ENCODE peak calls at places on chromosomes 2 and 18, in five cellular contexts. B, X, J, A and K are unnamed samples. For H3K4me1 and H3K27me3, the result is how much of the 10 kb centered on the place peaks cover.

GRCh38 chr18:29307231-29307630 is 1130.3 kb upstream of the CDH2 start:
- DNase-seq in B (no peak), X (no peak), J (no peak), A (no peak), K (no peak)

GRCh38 chr2:227192491-227192890 is 28.1 kb downstream of the COL4A3 start:
- DNase-seq in B (no peak), X (no peak), J (no peak), A (no peak), K (no peak)

GRCh38 chr2:216292475-216292874 is 79.8 kb downstream of the MARCHF4 start:
- DNase-seq in B (no peak), X (no peak), J (no peak), A (no peak), K (no peak)

GRCh38 chr2:43303889-43304288 is 77.5 kb upstream of the ZFP36L2 start:
- DNase-seq in B (no peak), X (no peak), J (no peak), A (no peak), K (no peak)

GRCh38 chr2:74740395-74741075 is 86.5 kb downstream of the SEMA4F start:
- DNase-seq in B (peak), X (peak), J (no peak), A (peak), K (peak)

GRCh38 chr18:31612124-31612523 is 20.4 kb downstream of the TTR start:
- DNase-seq in B (no peak), X (peak), J (no peak), A (no peak), K (no peak)

GRCh38 chr2:237702439-237703397 is 75.3 kb downstream of the LRRFIP1 start:
- DNase-seq in B (no peak), X (peak), J (peak), A (peak), K (peak)

GRCh38 chr18:40019797-40020392 is 1935.1 kb upstream of the PIK3C3 start:
- DNase-seq in B (no peak), X (no peak), J (no peak), A (no peak), K (no peak)

GRCh38 chr2:242059566-242059965 is 190.0 kb downstream of the RTP5 start:
- DNase-seq in B (no peak), X (no peak), J (no peak), A (no peak), K (no peak)

GRCh38 chr2:140975237-140975636 is 1155.6 kb downstream of the LRP1B start:
- DNase-seq in B (no peak), X (no peak), J (no peak), A (no peak), K (no peak)

GRCh38 chr2:127154985-127155650 is 48.2 kb upstream of the BIN1 start:
- DNase-seq in B (no peak), X (peak), J (no peak), A (no peak), K (peak)

GRCh38 chr2:216057688-216058193 is 23.9 kb downstream of the PECR start:
- DNase-seq in B (peak), X (no peak), J (no peak), A (no peak), K (no peak)

GRCh38 chr2:168357799-168358504 is 98.1 kb upstream of the CERS6 start:
- DNase-seq in B (no peak), X (no peak), J (no peak), A (no peak), K (no peak)

GRCh38 chr2:68764041-68764780 is 29.6 kb downstream of the ARHGAP25 start:
- DNase-seq in B (no peak), X (no peak), J (no peak), A (no peak), K (no peak)

GRCh38 chr2:216991563-216991962 is 131.7 kb upstream of the TNP1 start:
- DNase-seq in B (no peak), X (peak), J (peak), A (peak), K (peak)

GRCh38 chr2:169129703-169130243 is 60.4 kb downstream of the DHRS9 start:
- DNase-seq in B (no peak), X (no peak), J (no peak), A (no peak), K (no peak)

GRCh38 chr18:13265901-13266207 is 47.3 kb downstream of the LDLRAD4 start:
- DNase-seq in B (no peak), X (no peak), J (no peak), A (no peak), K (no peak)

GRCh38 chr18:45654677-45655076 is 39.4 kb downstream of the SLC14A2 start:
- DNase-seq in B (no peak), X (no peak), J (no peak), A (no peak), K (no peak)

GRCh38 chr2:134148843-134149472 is 104.9 kb upstream of the MGAT5 start:
- DNase-seq in B (no peak), X (no peak), J (no peak), A (no peak), K (no peak)

GRCh38 chr18:23401400-23402347 is 51.4 kb upstream of the RIOK3 start:
- DNase-seq in B (peak), X (peak), J (no peak), A (no peak), K (no peak)

GRCh38 chr2:118764855-118765254 is 82.6 kb downstream of the EN1 start:
- DNase-seq in B (no peak), X (no peak), J (no peak), A (no peak), K (no peak)

GRCh38 chr2:53633441-53633840 is 134.2 kb upstream of the CHAC2 start:
- DNase-seq in B (no peak), X (no peak), J (peak), A (no peak), K (no peak)

DNA sequence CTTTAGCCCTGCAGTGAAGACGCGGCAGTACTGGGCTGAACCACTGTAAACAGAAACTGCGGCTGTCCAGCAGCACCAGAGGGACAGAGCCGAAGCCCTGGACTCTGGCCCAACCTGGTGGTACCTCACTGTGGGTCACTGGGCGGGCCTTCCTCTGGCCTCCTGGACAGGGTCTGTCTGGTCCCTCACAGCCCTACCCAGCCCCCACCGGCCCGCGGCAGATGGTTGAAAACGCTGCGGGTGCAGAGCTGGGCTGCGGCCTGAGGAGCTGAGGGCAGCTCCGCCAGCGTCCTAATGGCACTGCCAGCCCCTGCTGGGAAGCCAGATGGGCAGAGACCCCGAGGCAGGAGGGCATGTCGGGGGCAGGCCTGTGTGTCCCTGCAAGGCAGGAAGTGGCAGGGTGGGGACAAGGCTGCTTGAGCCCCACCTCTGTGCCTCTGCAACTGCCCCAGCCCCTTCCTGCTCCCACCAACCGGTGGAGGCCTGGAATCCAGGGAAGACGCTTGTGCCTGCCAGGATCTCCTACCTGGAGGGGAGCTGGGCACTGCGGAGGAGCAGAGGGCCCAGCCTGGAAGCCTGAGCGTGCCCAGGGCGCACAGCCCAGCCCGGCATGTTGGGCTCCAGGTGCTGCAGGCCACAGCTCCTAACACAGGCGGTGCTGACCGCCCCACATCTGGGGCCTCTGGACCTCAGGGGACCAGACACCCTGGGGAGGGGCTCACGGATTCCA is 36.3 kb downstream of the HS6ST1 start:
- DNase-seq in B (no peak), X (no peak), J (peak), A (peak), K (no peak)
- H3K4me1 ChIP-seq in B (under half), X (half or more), J (under half), A (half or more), K (under half)

DNA sequence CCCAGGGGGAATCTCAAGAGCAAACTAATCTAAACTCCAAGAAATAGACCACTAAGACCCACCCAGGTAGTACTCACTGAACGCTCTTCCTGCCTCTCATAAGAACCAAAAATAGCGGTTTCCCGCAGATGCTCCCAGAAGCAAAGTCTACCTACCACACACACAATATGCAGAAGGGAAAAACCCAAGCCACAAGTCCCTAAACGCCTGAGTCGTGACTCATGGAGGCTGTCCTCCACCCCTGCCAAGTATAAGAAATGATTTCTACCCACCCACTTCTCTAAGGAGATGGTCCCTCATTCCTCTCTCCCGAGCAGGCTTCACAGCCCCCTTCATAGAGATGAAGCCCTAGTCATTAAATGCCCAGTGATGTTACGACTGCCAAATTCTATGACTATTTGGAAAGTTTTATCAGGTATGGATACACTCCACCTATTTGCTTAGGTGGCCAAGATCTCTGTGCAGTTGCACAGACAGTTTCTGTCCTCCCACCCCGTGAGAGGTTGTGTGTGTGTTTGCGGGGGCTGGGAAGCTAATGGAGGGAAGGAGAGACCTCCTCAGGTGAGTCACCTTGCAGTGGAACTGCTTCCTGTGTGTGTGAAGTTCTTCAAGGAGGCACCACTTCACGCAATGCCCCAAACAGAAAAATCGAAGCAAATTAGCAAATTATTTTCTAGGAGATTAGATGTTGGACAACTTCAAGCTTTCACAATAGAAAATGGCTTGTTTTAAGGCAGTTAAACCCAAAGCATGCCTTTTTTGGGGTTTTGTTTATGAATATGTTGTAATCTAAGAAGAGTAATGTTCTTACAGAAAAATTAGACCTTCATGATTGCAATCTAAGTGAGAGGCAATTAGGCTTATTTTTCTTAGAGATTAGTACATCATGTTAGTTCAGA is 175.1 kb downstream of the TGIF1 start:
- DNase-seq in B (peak), X (peak), J (no peak), A (no peak), K (peak)
- H3K27ac ChIP-seq in B (peak), X (peak), J (peak), A (peak), K (peak)

GRCh38 chr2:178295911-178296310 is 101.6 kb downstream of the OSBPL6 start:
- DNase-seq in B (no peak), X (no peak), J (no peak), A (no peak), K (no peak)

GRCh38 chr2:178295115-178295514 is 100.8 kb downstream of the OSBPL6 start:
- DNase-seq in B (no peak), X (no peak), J (no peak), A (no peak), K (no peak)

GRCh38 chr2:178296394-178297090 is 102.2 kb downstream of the OSBPL6 start:
- DNase-seq in B (no peak), X (no peak), J (no peak), A (no peak), K (no peak)

GRCh38 chr2:178298785-178299212 is 104.5 kb downstream of the OSBPL6 start:
- DNase-seq in B (no peak), X (no peak), J (no peak), A (no peak), K (no peak)

DNA sequence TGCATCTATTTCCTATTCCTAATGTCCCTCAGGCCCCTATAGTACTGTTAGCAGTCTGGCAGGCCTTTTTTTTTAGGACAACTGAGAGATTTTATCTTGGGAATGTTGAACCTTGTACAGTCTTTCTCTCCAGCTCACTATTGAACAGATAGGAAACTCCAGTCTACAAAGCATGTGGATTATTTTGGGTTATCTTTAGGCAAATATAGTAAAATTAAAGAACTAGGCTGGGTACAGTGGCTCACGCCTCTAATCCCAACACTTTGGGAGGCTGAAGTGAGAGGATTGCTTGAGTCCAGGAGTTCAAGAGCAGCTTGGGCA is 102.7 kb downstream of the OSBPL6 start:
- DNase-seq in B (no peak), X (no peak), J (no peak), A (no peak), K (no peak)
- H3K27me3 ChIP-seq in B (under half), X (under half), J (under half), A (under half), K (under half)

GRCh38 chr2:60481257-60481656 is 72.2 kb downstream of the BCL11A start:
- DNase-seq in B (no peak), X (no peak), J (no peak), A (no peak), K (no peak)
- H3K4me1 ChIP-seq in B (under half), X (under half), J (under half), A (half or more), K (under half)

DNA sequence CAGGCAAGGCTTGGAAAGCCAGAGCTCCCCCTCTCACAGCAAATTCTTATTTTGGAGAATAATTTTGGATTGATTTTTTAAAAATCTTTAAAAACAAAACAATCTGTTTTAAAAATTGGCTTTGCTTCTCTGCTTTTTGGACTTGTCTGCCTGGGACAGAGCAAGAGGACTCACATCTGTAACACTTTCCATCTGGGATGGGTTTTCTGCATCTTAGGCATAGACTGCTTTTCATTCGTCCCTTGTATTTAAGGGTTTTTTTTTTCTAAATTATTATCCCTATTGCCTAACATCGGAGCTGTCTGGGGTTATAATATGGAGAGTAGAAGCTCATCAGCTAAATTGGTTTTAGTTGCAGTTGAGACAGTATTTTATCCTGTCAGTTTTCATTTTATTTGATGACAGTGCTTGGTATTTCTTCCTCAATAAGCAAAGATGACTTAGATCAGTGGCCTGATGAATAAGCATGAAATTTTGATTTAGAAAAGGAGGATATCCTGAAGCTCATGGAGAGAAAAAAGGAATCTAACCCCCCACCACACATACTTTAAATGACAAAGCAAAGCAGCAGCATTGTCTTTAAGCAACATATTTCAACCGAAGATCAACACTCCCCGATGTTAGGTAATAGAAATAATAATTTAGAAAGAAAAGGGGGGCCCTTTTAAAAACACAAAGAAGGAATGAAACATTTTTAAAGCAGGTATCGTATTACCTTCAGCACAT is 2.2 kb upstream of the FZD7 start:
- DNase-seq in B (no peak), X (no peak), J (no peak), A (no peak), K (no peak)
- H3K27ac ChIP-seq in B (no peak), X (no peak), J (peak), A (peak), K (peak)

GRCh38 chr2:10085852-10086148 is 5.6 kb upstream of the CYS1 start:
- DNase-seq in B (no peak), X (no peak), J (no peak), A (no peak), K (no peak)
- H3K27me3 ChIP-seq in B (under half), X (under half), J (under half), A (half or more), K (under half)